ENCODE peak calls at places on chromosomes 5 and 9, in five cellular contexts. O is esophagus squamous epithelium; K is heart left ventricle; Q is GM23248; I is CD4-positive, CD25-positive, alpha-beta regulatory T cell. L is an unnamed sample. For H3K4me1, the result is how much of the 10 kb centered on the place peaks cover.

GRCh38 chr5:149445739-149446369 is 66.8 kb upstream of the IL17B start:
- DNase-seq in O (no peak), K (no peak), Q (peak), I (no peak), L (no peak)

GRCh38 chr9:114319147-114319546 is 3.8 kb upstream of the ORM1 start:
- DNase-seq in O (no peak), K (no peak), Q (no peak), I (no peak), L (no peak)

GRCh38 chr5:149646564-149646963 is 65.3 kb downstream of the ARHGEF37 start:
- DNase-seq in O (no peak), K (no peak), Q (no peak), I (no peak), L (no peak)

GRCh38 chr5:153533546-153533945 is 43.1 kb downstream of the GRIA1 start:
- DNase-seq in O (no peak), K (no peak), Q (no peak), I (no peak), L (no peak)

GRCh38 chr5:82019342-82020138 is 47.7 kb downstream of the ATG10 start:
- DNase-seq in O (no peak), K (no peak), Q (no peak), I (no peak), L (no peak)

GRCh38 chr9:68996457-68996856 is 17.5 kb downstream of the PRKACG start:
- DNase-seq in O (no peak), K (no peak), Q (no peak), I (peak), L (no peak)

GRCh38 chr9:127898433-127899199 is 787 bp downstream of the ST6GALNAC6 start:
- DNase-seq in O (no peak), K (no peak), Q (peak), I (no peak), L (peak)

GRCh38 chr5:127707209-127707608 is 4.0 kb downstream of the CCDC192 start:
- DNase-seq in O (no peak), K (no peak), Q (no peak), I (no peak), L (no peak)

GRCh38 chr5:64666058-64666457 is 24.2 kb upstream of the SHISAL2B start:
- DNase-seq in O (no peak), K (no peak), Q (peak), I (no peak), L (no peak)

GRCh38 chr5:149412783-149413476 is 33.8 kb upstream of the IL17B start:
- DNase-seq in O (no peak), K (peak), Q (peak), I (no peak), L (peak)

GRCh38 chr9:87606921-87607521 is 109.4 kb downstream of the DAPK1 start:
- DNase-seq in O (no peak), K (no peak), Q (peak), I (no peak), L (no peak)

GRCh38 chr9:132869266-132869665 is 8.8 kb downstream of the AK8 start:
- DNase-seq in O (no peak), K (no peak), Q (no peak), I (no peak), L (no peak)

GRCh38 chr5:175773534-175774070 is 97.8 kb upstream of the CPLX2 start:
- DNase-seq in O (no peak), K (no peak), Q (no peak), I (no peak), L (no peak)
- H3K4me3 ChIP-seq in O (peak), K (no peak), Q (no peak), I (no peak), L (no peak)

DNA sequence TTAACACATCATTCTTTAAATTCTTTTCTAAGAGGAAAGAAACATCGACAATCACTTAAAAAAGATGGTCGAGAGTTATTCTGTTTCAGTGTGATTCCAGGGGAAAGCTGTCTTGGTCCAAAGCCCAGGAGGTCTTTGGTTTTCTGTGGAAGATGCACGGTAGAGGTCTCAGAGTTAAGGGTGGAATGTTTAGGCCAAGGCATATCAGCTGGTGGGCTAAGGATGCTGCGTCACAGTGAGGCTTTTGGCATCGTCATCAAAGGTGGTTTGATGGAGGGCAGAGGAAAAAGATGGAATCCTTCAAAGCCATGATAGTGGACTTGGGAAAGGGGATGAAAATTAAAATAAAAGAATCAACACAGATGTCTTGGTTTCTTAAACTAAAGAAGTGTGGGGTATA is 137.3 kb upstream of the ANKH start:
- DNase-seq in O (no peak), K (no peak), Q (no peak), I (no peak), L (no peak)
- H3K4me1 ChIP-seq in O (under half), K (under half), Q (under half), I (under half), L (under half)

DNA sequence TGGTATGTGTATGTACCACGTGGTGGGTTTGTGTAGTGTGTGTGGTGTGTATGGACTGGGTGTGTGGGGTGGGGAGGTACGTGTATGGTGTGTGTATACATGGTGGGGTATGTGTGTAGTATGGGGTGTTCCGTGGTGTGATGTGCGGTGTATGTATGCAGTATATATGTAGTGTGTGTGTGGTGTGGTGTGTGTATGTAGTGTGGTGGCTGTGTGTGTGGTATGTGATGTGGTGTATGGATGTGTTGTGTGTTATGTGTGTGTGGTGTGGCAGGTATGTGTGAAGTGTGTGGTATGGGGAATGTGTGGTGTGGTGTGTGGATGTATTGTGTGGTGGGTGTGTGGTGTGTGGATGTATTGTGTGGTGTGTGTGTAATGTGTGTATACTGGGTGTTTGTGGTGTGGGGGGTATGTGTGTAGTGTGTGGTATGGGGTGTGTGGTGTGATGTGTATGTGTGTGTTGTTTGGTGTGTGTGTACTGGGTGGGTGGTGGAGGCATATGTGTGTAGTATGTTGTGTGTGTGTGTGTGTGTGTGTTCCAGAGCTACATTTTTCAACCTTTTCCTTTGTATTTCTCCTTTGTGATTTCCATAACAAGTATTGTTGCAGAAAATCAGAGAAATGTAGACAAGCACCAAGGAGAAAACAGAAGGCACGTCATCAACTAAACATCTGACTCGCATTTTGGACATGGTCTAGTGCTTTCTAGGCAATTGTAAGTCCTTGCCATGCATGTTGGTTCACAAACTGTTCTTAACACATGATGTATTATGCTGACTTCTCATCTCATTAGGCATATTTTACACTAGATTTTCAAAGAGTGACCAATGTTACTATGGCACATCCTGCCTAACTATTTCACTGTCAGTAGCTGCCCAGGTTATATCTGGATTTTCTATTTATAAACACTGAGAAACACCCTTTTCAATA is 13.2 kb downstream of the SEMA4D start:
- DNase-seq in O (no peak), K (no peak), Q (no peak), I (no peak), L (no peak)
- H3K4me3 ChIP-seq in O (peak), K (peak), Q (no peak), I (peak), L (no peak)

GRCh38 chr9:6780690-6781089 is 22.9 kb downstream of the KDM4C start:
- DNase-seq in O (no peak), K (no peak), Q (peak), I (no peak), L (no peak)

GRCh38 chr9:6783753-6784152 is 26.0 kb downstream of the KDM4C start:
- DNase-seq in O (no peak), K (no peak), Q (no peak), I (no peak), L (no peak)

GRCh38 chr9:6782378-6782777 is 24.6 kb downstream of the KDM4C start:
- DNase-seq in O (no peak), K (no peak), Q (no peak), I (no peak), L (no peak)

GRCh38 chr9:6781476-6781875 is 23.7 kb downstream of the KDM4C start:
- DNase-seq in O (no peak), K (no peak), Q (no peak), I (no peak), L (no peak)

DNA sequence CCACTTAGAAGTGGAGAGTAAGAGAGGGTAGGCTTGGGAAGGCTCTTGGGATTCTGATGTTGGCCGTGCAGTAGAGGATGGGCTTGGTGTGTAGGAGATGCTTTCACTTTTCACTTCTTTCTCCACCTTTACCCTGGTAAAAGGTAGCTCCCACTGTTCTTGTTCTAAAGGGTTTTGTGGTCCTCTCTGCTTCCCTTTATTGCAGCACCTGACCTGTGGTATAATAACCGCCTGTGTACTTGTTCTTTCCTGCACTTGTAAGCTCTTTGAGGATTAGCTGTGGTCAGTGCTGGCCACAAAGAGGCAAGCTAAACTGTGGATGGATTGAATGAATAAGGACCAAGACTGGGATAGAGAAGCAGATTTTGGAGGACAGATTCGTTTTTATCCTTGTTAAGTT is 25.2 kb downstream of the KDM4C start:
- DNase-seq in O (no peak), K (no peak), Q (no peak), I (no peak), L (no peak)
- H3K4me1 ChIP-seq in O (half or more), K (under half), Q (under half), I (under half), L (under half)

GRCh38 chr5:543755-544674 is 19.8 kb upstream of the SLC9A3 start:
- DNase-seq in O (no peak), K (peak), Q (no peak), I (peak), L (peak)
- H3K4me3 ChIP-seq in O (no peak), K (no peak), Q (no peak), I (peak), L (no peak)

GRCh38 chr5:10485142-10485795 is 43.6 kb downstream of the ROPN1L start:
- DNase-seq in O (no peak), K (peak), Q (no peak), I (peak), L (peak)

GRCh38 chr5:10488144-10488543 is 46.5 kb downstream of the ROPN1L start:
- DNase-seq in O (no peak), K (no peak), Q (no peak), I (no peak), L (no peak)

GRCh38 chr5:10486511-10487344 is 45.0 kb downstream of the ROPN1L start:
- DNase-seq in O (no peak), K (no peak), Q (no peak), I (no peak), L (peak)

GRCh38 chr5:10484774-10485141 is 43.1 kb downstream of the ROPN1L start:
- DNase-seq in O (no peak), K (no peak), Q (no peak), I (no peak), L (no peak)

DNA sequence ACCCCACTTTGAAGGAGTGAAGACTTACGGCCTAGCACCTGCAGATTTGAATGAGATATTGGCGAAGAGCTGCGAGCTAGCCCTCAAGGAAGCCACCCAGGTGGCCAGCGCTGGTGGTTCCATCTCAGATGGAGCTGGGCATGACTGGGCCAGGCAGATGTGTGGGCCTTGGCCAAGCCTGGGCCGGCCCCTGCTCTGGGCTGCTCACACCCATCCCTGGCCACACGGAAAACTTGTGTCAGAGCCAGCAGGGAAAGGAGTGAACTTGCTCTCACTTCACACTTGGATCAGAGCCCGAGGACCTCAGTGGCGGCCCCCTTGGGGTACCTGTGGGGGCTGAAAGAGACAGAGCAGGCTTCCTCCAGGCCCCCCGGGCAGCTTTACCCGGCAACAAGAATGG is 44.2 kb downstream of the ROPN1L start:
- DNase-seq in O (no peak), K (no peak), Q (no peak), I (no peak), L (peak)
- H3K4me1 ChIP-seq in O (under half), K (under half), Q (under half), I (under half), L (under half)

GRCh38 chr9:134060546-134060945 is 7.3 kb downstream of the BRD3 start:
- DNase-seq in O (no peak), K (no peak), Q (no peak), I (no peak), L (no peak)
- H3K4me3 ChIP-seq in O (no peak), K (no peak), Q (no peak), I (no peak), L (no peak)

DNA sequence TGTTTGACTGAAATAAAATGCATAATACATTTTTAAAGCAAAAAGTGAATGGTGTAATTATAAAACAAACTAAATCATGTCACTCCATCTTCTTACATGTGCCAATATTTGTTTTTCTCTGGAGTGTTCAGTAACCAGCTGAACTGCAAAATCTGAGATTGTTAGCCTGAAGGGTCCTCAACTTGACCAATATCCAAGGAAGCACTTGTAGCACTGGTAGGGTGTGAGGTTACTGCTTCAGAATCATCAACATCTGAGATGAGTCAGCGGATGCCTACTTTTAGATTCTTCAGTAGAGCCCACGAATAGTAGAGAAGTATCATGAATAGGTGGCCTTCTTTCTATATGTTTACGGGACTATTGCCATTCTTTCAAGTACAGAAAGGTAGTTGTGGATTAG is 226.7 kb downstream of the TLE4 start:
- DNase-seq in O (no peak), K (no peak), Q (no peak), I (no peak), L (no peak)
- H3K4me1 ChIP-seq in O (half or more), K (under half), Q (under half), I (under half), L (under half)

L was measured in right cardiac atrium.